ENCODE peak calls at places on chromosomes 11 and 22, in eight cellular contexts. R, F, L, G, J, D, X and M are unnamed samples.

GRCh38 chr22:39253427-39254070 is 8.8 kb upstream of the PDGFB start:
- DNase-seq in L (peak), G (no peak), F (peak), X (peak), J (peak), D (peak), R (peak), M (peak)

GRCh38 chr11:120807414-120808150 is 216.3 kb upstream of the TBCEL start:
- DNase-seq in D (peak), J (peak), X (peak), G (no peak), R (peak), L (no peak), F (peak), M (peak)

GRCh38 chr22:49659281-49659923 is 168.3 kb downstream of the BRD1 start:
- DNase-seq in F (no peak), D (no peak), X (no peak), G (peak), R (no peak), J (no peak), L (no peak), M (no peak)

GRCh38 chr11:107929611-107930200 is 1.5 kb downstream of the RAB39A start:
- DNase-seq in X (no peak), J (peak), R (no peak), F (no peak), G (no peak), L (no peak), D (no peak), M (no peak)

GRCh38 chr11:43898574-43898973 is 17.9 kb downstream of the ALKBH3 start:
- DNase-seq in J (no peak), F (no peak), G (no peak), R (no peak), L (no peak), D (no peak), X (no peak), M (no peak)

GRCh38 chr22:49765091-49765771 is 62.4 kb downstream of the BRD1 start:
- DNase-seq in D (no peak), G (peak), X (no peak), L (no peak), F (no peak), J (no peak), R (no peak), M (no peak)

GRCh38 chr11:130937051-130937450 is 20.8 kb upstream of the SNX19 start:
- DNase-seq in X (no peak), D (no peak), L (no peak), J (no peak), R (no peak), F (no peak), G (no peak), M (no peak)

GRCh38 chr11:96620464-96621044 is 230.7 kb downstream of the JRKL start:
- DNase-seq in D (peak), R (no peak), J (no peak), L (no peak), F (peak), X (peak), G (no peak), M (no peak)

GRCh38 chr11:74575999-74576398 is 16.4 kb upstream of the POLD3 start:
- DNase-seq in G (no peak), X (no peak), F (no peak), D (no peak), L (no peak), R (no peak), J (no peak), M (no peak)

GRCh38 chr22:30344447-30345200 is 12.1 kb downstream of the SF3A1 start:
- DNase-seq in F (no peak), J (no peak), X (no peak), R (no peak), L (no peak), G (no peak), D (no peak), M (no peak)

GRCh38 chr11:62054484-62055121 is 69.2 kb upstream of the INCENP start:
- DNase-seq in D (peak), F (peak), R (peak), J (peak), L (no peak), G (no peak), X (peak), M (no peak)
- TF ChIP-seq CTCF in D (peak), F (peak), R (peak), J (peak), L (no peak), G (peak), X (peak), M (peak)

DNA sequence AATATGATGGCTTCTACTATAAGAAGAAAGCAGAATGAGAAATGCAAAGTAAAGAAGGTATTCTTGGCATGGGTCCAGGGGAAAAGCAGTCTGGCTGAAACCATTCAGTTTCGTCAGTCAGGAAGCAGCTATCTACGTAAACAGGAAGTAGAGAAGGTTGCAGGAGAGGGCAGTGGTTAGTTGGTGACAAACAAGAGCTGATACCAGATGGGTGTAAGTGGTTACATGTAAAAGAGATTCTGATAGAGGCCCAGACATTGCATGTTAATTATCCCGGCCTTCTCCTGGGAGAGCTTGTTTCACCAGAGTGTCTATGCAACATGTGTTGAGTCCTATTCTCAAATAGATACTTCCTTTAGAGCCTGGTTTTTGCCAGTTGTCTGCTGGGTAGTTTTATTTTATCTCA is 58.4 kb upstream of the PSMA1 start:
- DNase-seq in D (peak), X (peak), G (no peak), L (no peak), F (peak), J (no peak), R (no peak), M (no peak)
- H3K4me3 ChIP-seq in D (no peak), X (no peak), G (no peak), L (no peak), F (no peak), J (no peak), R (no peak), M (no peak)

DNA sequence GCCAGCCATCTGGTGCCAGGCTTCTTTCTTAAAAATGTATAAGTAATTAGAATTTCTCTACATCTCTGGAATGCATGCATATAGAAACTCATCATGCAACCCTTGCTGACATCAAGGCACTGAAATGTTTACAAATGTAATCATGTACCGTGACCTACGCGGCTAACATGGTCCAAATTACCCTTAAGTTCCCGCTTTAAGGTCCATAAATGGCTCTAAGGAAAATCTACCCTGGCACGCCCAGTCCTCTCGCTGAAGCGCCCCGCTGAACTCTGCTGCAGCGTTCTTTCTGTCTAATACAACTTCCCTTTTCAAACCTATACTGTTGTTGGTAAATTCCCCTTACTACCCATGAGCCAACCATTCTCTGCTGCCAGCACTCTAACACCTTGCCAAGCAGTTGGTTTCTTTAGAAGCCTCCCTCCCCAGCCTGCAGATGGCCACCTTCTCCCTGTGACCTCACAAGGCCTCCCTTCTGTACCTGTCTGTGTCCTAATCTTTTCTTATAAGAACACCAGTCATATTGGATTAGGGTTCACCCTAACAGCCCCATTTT is 13.5 kb upstream of the HMOX1 start:
- DNase-seq in L (no peak), F (no peak), G (peak), X (no peak), R (no peak), J (no peak), D (no peak), M (no peak)
- TF ChIP-seq CTCF in L (no peak), F (no peak), G (no peak), X (no peak), R (no peak), J (no peak), D (no peak), M (no peak)

DNA sequence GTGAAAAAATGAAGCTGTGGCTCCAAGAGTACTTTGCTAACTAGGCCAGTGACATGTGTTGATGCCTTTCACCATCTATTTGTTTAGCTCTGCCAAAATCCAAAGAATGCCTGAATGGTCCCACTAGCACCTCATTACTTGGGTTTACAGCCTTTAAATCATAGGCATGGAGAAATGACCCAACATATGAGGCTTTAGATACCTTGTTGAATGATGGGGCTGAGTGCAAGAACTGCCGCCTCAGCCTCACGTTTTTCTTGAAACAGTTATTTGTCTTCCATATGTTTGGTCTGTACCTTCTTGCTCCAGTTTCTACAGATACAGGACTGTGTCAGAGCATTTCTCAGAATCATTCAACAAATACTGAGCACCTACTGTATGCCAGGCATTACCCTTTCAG is 8.4 kb downstream of the RBM4 start:
- DNase-seq in R (no peak), F (no peak), X (no peak), G (no peak), J (no peak), D (no peak), L (no peak), M (no peak)
- H3K4me3 ChIP-seq in R (no peak), F (no peak), X (no peak), G (no peak), J (no peak), D (no peak), L (no peak), M (no peak)